ENCODE peak calls at places on chromosome X, in ten cellular contexts. One of them, this sample, is unnamed.

GRCh38 chrX:39449352-39449751 is 648.1 kb downstream of the MID1IP1 start:
- DNase-seq in suprapubic skin: no peak
- DNase-seq in pancreas: no peak
- DNase-seq in left lung: no peak
- DNase-seq in body of pancreas: no peak
- DNase-seq in uterus: no peak
- DNase-seq in sigmoid colon: no peak
- DNase-seq in lower lobe of right lung: no peak
- DNase-seq in IMR-90: no peak
- DNase-seq in tibial nerve: no peak
- DNase-seq in this sample: no peak

GRCh38 chrX:154021131-154021611 is 1.5 kb upstream of the IRAK1 start:
- DNase-seq in suprapubic skin: no peak
- DNase-seq in pancreas: no peak
- DNase-seq in left lung: no peak
- DNase-seq in body of pancreas: no peak
- DNase-seq in uterus: peak; percentile 39
- DNase-seq in sigmoid colon: no peak
- DNase-seq in lower lobe of right lung: no peak
- DNase-seq in IMR-90: peak; percentile 56
- DNase-seq in tibial nerve: no peak
- DNase-seq in this sample: peak; percentile 16

GRCh38 chrX:44568196-44568595 is 25.5 kb upstream of the FUNDC1 start:
- DNase-seq in suprapubic skin: no peak
- DNase-seq in pancreas: no peak
- DNase-seq in left lung: no peak
- DNase-seq in body of pancreas: no peak
- DNase-seq in uterus: no peak
- DNase-seq in sigmoid colon: no peak
- DNase-seq in lower lobe of right lung: no peak
- DNase-seq in IMR-90: no peak
- DNase-seq in tibial nerve: no peak
- DNase-seq in this sample: no peak

GRCh38 chrX:46477435-46477834 is 67.8 kb downstream of the ZNF674 start:
- DNase-seq in suprapubic skin: no peak
- DNase-seq in pancreas: no peak
- DNase-seq in left lung: no peak
- DNase-seq in body of pancreas: no peak
- DNase-seq in uterus: no peak
- DNase-seq in sigmoid colon: no peak
- DNase-seq in lower lobe of right lung: no peak
- DNase-seq in IMR-90: peak; percentile 25
- DNase-seq in tibial nerve: no peak
- DNase-seq in this sample: no peak

GRCh38 chrX:46408553-46409407 is 136.4 kb downstream of the ZNF674 start:
- DNase-seq in suprapubic skin: peak; percentile 68
- DNase-seq in pancreas: peak; percentile 67
- DNase-seq in left lung: peak; percentile 64
- DNase-seq in body of pancreas: peak; percentile 64
- DNase-seq in uterus: peak; percentile 80
- DNase-seq in sigmoid colon: peak; percentile 80
- DNase-seq in lower lobe of right lung: peak; percentile 63
- DNase-seq in IMR-90: peak; percentile 76
- DNase-seq in tibial nerve: peak; percentile 63
- DNase-seq in this sample: peak; percentile 14

GRCh38 chrX:87434618-87435017 is 83.0 kb upstream of the KLHL4 start:
- DNase-seq in suprapubic skin: no peak
- DNase-seq in pancreas: no peak
- DNase-seq in left lung: no peak
- DNase-seq in body of pancreas: no peak
- DNase-seq in uterus: no peak
- DNase-seq in sigmoid colon: no peak
- DNase-seq in lower lobe of right lung: no peak
- DNase-seq in IMR-90: no peak
- DNase-seq in tibial nerve: no peak
- DNase-seq in this sample: no peak

GRCh38 chrX:39591099-39591498 is 506.7 kb downstream of the BCOR start:
- DNase-seq in suprapubic skin: no peak
- DNase-seq in pancreas: no peak
- DNase-seq in left lung: no peak
- DNase-seq in body of pancreas: no peak
- DNase-seq in uterus: no peak
- DNase-seq in sigmoid colon: no peak
- DNase-seq in lower lobe of right lung: no peak
- DNase-seq in IMR-90: no peak
- DNase-seq in tibial nerve: no peak
- DNase-seq in this sample: no peak

GRCh38 chrX:21738145-21738949 is 19.6 kb downstream of the SMPX start:
- DNase-seq in suprapubic skin: no peak
- DNase-seq in pancreas: no peak
- DNase-seq in left lung: no peak
- DNase-seq in body of pancreas: no peak
- DNase-seq in uterus: no peak
- DNase-seq in sigmoid colon: no peak
- DNase-seq in lower lobe of right lung: no peak
- DNase-seq in IMR-90: no peak
- DNase-seq in tibial nerve: no peak
- DNase-seq in this sample: no peak

GRCh38 chrX:17692709-17693346 is 44.5 kb upstream of the SCML1 start:
- DNase-seq in suprapubic skin: no peak
- DNase-seq in pancreas: no peak
- DNase-seq in left lung: no peak
- DNase-seq in body of pancreas: no peak
- DNase-seq in uterus: no peak
- DNase-seq in sigmoid colon: no peak
- DNase-seq in lower lobe of right lung: no peak
- DNase-seq in IMR-90: peak; percentile 84
- DNase-seq in tibial nerve: no peak
- DNase-seq in this sample: no peak

GRCh38 chrX:2542826-2543551 is 42.2 kb upstream of the DHRSX start:
- DNase-seq in suprapubic skin: no peak
- DNase-seq in pancreas: no peak
- DNase-seq in left lung: no peak
- DNase-seq in body of pancreas: peak; percentile 29
- DNase-seq in uterus: no peak
- DNase-seq in sigmoid colon: no peak
- DNase-seq in lower lobe of right lung: no peak
- DNase-seq in IMR-90: no peak
- DNase-seq in tibial nerve: no peak
- DNase-seq in this sample: no peak

GRCh38 chrX:68432648-68433047 is 647 bp downstream of the OPHN1 start:
- DNase-seq in suprapubic skin: no peak
- DNase-seq in pancreas: no peak
- DNase-seq in left lung: no peak
- DNase-seq in body of pancreas: no peak
- DNase-seq in uterus: peak; percentile 14
- DNase-seq in sigmoid colon: no peak
- DNase-seq in lower lobe of right lung: no peak
- DNase-seq in IMR-90: peak; percentile 40
- DNase-seq in tibial nerve: no peak
- DNase-seq in this sample: no peak

DNA sequence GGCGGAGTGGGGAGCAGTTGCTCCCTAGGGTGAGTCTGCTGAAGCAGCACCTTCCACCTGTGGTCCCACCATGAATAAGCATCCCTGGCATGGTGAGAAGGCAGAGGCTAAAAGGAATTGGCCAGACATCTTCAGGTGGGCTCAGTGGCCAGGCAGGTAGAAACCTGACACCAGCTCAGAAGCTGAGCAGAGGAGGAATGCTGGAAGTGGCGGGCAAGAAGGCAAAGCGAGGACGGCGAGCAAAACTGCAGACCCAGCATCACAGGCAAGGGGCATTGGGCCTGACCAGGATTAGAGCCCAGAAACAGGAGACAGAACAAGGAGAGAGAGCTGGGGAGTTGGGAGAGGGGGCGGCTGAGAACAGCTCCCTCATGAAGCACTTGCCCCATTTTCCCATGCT is 25.3 kb downstream of the TSC22D3 start:
- DNase-seq in suprapubic skin: no peak
- DNase-seq in pancreas: no peak
- DNase-seq in left lung: no peak
- DNase-seq in body of pancreas: no peak
- DNase-seq in uterus: no peak
- DNase-seq in sigmoid colon: no peak
- DNase-seq in lower lobe of right lung: no peak
- DNase-seq in IMR-90: no peak
- DNase-seq in tibial nerve: no peak
- DNase-seq in this sample: no peak
- H3K4me1 ChIP-seq in suprapubic skin: peaks cover 20% of the 10 kb centered on the region
- H3K4me1 ChIP-seq in pancreas: no peaks in the 10 kb centered on the region
- H3K4me1 ChIP-seq in left lung: peaks cover 4% of the 10 kb centered on the region
- H3K4me1 ChIP-seq in body of pancreas: peaks cover 39% of the 10 kb centered on the region
- H3K4me1 ChIP-seq in uterus: no peaks in the 10 kb centered on the region
- H3K4me1 ChIP-seq in sigmoid colon: no peaks in the 10 kb centered on the region
- H3K4me1 ChIP-seq in lower lobe of right lung: peaks cover 15% of the 10 kb centered on the region
- H3K4me1 ChIP-seq in IMR-90: no peaks in the 10 kb centered on the region
- H3K4me1 ChIP-seq in tibial nerve: peaks cover 8% of the 10 kb centered on the region
- H3K4me1 ChIP-seq in this sample: peaks cover under 1% of the 10 kb centered on the region

GRCh38 chrX:34978171-34978570 is 35.6 kb downstream of the FAM47B start:
- DNase-seq in suprapubic skin: no peak
- DNase-seq in pancreas: no peak
- DNase-seq in left lung: no peak
- DNase-seq in body of pancreas: no peak
- DNase-seq in uterus: no peak
- DNase-seq in sigmoid colon: no peak
- DNase-seq in lower lobe of right lung: no peak
- DNase-seq in IMR-90: no peak
- DNase-seq in tibial nerve: no peak
- DNase-seq in this sample: no peak

DNA sequence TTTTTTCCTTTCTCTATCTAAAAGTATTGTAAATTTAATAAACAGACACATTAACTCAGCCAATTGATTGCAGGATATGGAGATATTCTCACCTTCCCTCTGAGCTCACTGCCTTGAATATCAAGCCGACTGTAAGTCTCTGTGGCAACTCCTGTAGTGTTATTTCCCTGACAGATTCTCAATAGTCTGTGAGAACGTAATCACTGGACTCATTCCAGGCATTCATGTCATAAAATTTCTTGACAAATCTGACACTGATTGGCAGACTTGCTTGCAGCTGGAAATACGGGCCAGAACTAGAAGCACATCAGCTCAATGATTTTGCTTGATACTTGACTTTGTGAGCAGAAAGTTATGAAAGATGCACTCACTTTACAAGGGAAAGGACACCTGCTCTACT is 29.6 kb downstream of the FAM47B start:
- DNase-seq in suprapubic skin: no peak
- DNase-seq in pancreas: no peak
- DNase-seq in left lung: no peak
- DNase-seq in body of pancreas: no peak
- DNase-seq in uterus: no peak
- DNase-seq in sigmoid colon: no peak
- DNase-seq in lower lobe of right lung: no peak
- DNase-seq in IMR-90: no peak
- DNase-seq in tibial nerve: no peak
- DNase-seq in this sample: no peak
- H3K27ac ChIP-seq in suprapubic skin: no peak overlapping the region
- H3K27ac ChIP-seq in pancreas: no peak overlapping the region
- H3K27ac ChIP-seq in left lung: no peak overlapping the region
- H3K27ac ChIP-seq in body of pancreas: no peak overlapping the region
- H3K27ac ChIP-seq in uterus: no peak overlapping the region
- H3K27ac ChIP-seq in sigmoid colon: no peak overlapping the region
- H3K27ac ChIP-seq in lower lobe of right lung: no peak overlapping the region
- H3K27ac ChIP-seq in IMR-90: no peak overlapping the region
- H3K27ac ChIP-seq in tibial nerve: no peak overlapping the region
- H3K27ac ChIP-seq in this sample: no peak overlapping the region

DNA sequence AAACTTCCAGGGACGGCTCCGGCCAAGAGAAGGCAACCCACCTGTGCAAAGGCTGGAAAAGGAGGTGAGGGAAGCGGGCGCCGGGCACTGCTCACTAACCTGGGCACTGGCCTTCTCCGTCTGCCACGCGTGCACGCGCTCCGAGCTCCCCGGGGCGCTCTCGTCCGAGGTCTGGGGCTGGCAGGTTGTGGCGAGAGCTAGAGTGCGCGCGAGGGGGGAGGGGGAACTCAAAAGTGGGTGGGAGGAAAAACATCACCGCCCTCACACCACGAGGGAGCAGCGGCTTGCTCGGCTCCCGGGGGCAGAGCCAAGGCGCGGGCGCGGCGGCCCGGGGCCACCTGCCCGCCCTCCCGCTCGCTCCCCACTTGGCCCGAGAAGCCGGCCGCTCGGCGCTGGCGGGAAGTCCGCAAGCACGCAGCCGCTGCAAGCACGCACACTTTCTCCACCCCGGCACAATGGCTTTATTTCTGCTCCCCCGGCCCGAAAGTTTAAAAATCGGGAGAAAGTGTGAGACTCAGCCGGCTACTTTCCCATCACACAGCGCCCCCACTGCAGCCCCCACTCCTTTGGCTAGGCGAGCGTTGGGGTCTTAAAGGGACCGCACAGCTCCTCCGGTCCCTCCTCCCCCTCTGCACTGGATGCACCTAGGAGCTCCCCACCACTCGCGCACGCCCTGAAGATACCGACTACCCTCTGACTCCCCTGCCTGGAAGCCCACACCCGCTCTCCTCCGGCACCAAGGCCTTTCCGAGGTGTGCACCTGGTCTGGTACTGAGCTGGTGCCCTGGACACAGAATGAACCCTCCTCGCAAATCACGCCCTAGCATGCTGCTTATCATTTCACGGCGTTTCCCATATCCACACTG is at the start of gene CHRDL1:
- DNase-seq in suprapubic skin: peak; percentile 70
- DNase-seq in pancreas: peak; percentile 60
- DNase-seq in left lung: peak; percentile 40
- DNase-seq in body of pancreas: peak; percentile 59
- DNase-seq in uterus: peak; percentile 73
- DNase-seq in sigmoid colon: peak; percentile 88
- DNase-seq in lower lobe of right lung: peak; percentile 46
- DNase-seq in IMR-90: no peak
- DNase-seq in tibial nerve: peak; percentile 49
- DNase-seq in this sample: no peak
- H3K4me3 ChIP-seq in suprapubic skin: peak within 1 kb of the TSS; percentile 44
- H3K4me3 ChIP-seq in pancreas: peak within 1 kb of the TSS; percentile 25
- H3K4me3 ChIP-seq in left lung: peak within 1 kb of the TSS; percentile 15
- H3K4me3 ChIP-seq in body of pancreas: no peak within 1 kb of the TSS
- H3K4me3 ChIP-seq in uterus: peak within 1 kb of the TSS; percentile 39
- H3K4me3 ChIP-seq in sigmoid colon: peak within 1 kb of the TSS; percentile 40
- H3K4me3 ChIP-seq in lower lobe of right lung: peak within 1 kb of the TSS; percentile 42
- H3K4me3 ChIP-seq in IMR-90: peak within 1 kb of the TSS; percentile 27
- H3K4me3 ChIP-seq in tibial nerve: peak within 1 kb of the TSS; percentile 17
- H3K4me3 ChIP-seq in this sample: no peak within 1 kb of the TSS

DNA sequence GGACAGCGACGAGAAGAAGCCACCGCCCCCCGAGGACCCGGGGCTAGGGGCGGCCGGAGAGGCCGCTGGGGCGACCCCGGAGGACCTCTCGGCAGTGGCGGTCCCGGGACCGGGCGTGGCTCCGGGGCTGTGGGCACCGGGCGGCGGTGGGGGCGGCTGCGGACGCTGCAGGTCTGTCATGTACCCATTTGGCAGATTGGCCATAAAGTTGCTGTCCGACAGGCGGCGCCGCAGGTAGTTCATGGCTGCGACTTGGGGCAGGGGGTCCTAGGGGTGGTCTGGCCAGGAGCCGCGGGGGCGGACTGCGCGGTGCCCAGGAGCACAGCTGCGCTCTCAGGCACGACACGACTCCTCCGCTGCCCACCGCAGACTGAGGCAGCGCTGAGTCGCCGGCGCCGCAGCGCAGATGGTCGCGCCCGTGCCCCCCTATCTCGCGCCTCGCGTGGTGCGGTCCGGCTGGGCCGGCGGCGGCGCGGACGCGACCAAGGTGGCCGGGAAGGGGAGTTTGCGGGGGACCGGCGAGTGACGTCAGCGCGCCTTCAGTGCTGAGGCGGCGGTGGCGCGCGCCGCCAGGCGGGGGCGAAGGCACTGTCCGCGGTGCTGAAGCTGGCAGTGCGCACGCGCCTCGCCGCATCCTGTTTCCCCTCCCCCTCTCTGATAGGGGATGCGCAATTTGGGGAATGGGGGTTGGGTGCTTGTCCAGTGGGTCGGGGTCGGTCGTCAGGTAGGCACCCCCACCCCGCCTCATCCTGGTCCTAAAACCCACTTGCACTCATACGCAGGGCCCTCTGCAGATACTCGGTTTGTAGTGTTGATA is at the start of gene SYN1:
- DNase-seq in suprapubic skin: no peak
- DNase-seq in pancreas: peak; percentile 88
- DNase-seq in left lung: peak; percentile 82
- DNase-seq in body of pancreas: peak; percentile 87
- DNase-seq in uterus: peak; percentile 69
- DNase-seq in sigmoid colon: peak; percentile 86
- DNase-seq in lower lobe of right lung: peak; percentile 85
- DNase-seq in IMR-90: peak; percentile 74
- DNase-seq in tibial nerve: peak; percentile 44
- DNase-seq in this sample: peak; percentile 69
- H3K4me1 ChIP-seq in suprapubic skin: peaks cover 10% of the 10 kb centered on the region
- H3K4me1 ChIP-seq in pancreas: no peaks in the 10 kb centered on the region
- H3K4me1 ChIP-seq in left lung: peaks cover 6% of the 10 kb centered on the region
- H3K4me1 ChIP-seq in body of pancreas: peaks cover 13% of the 10 kb centered on the region
- H3K4me1 ChIP-seq in uterus: no peaks in the 10 kb centered on the region
- H3K4me1 ChIP-seq in sigmoid colon: no peaks in the 10 kb centered on the region
- H3K4me1 ChIP-seq in lower lobe of right lung: no peaks in the 10 kb centered on the region
- H3K4me1 ChIP-seq in IMR-90: no peaks in the 10 kb centered on the region
- H3K4me1 ChIP-seq in tibial nerve: peaks cover 2% of the 10 kb centered on the region
- H3K4me1 ChIP-seq in this sample: peaks cover 3% of the 10 kb centered on the region

This sample was measured in effector memory CD4-positive, alpha-beta T cell.